ENCODE peak calls at places on chromosomes 16 and 17, in ten cellular contexts. Z is breast epithelium, M is IMR-90, A is suprapubic skin, L is K562, F is A549, T is endothelial cell of umbilical vein, P is Peyer's patch, W is transverse colon, U is HCT116. G is an unnamed sample.

GRCh38 chr16:1367486-1368174 is 15.9 kb downstream of the GNPTG start:
- DNase-seq in Z (no peak), M (no peak), A (no peak), L (no peak), F (no peak), T (no peak), P (no peak), W (no peak), U (no peak), G (no peak)

GRCh38 chr17:59329558-59330313 is 1.7 kb upstream of the YPEL2 start:
- DNase-seq in Z (no peak), M (peak; percentile 75), A (no peak), L (peak; percentile 69), F (peak; percentile 79), T (peak; percentile 96), P (peak; percentile 61), W (peak; percentile 66), U (peak; percentile 62), G (no peak)

GRCh38 chr16:74936902-74937560 is 47.9 kb downstream of the WDR59 start:
- DNase-seq in Z (no peak), M (peak; percentile 95), A (no peak), L (no peak), F (peak; percentile 15), T (no peak), P (no peak), W (no peak), U (no peak), G (no peak)

GRCh38 chr17:79123988-79124387 is 49.4 kb downstream of the ENGASE start:
- DNase-seq in Z (no peak), M (no peak), A (no peak), L (no peak), F (no peak), T (no peak), P (no peak), W (no peak), U (no peak), G (no peak)

GRCh38 chr17:69854381-69854780 is 220.6 kb upstream of the KCNJ16 start:
- DNase-seq in Z (no peak), M (peak; percentile 13), A (no peak), L (no peak), F (no peak), T (no peak), P (no peak), W (no peak), U (no peak), G (no peak)

GRCh38 chr17:17792551-17793377 is 44.0 kb downstream of the SREBF1 start:
- DNase-seq in Z (no peak), M (peak; percentile 73), A (no peak), L (peak; percentile 21), F (no peak), T (peak; percentile 62), P (no peak), W (no peak), U (no peak), G (no peak)

GRCh38 chr17:49984283-49984682 is 10.7 kb downstream of the DLX3 start:
- DNase-seq in Z (no peak), M (no peak), A (no peak), L (no peak), F (no peak), T (no peak), P (no peak), W (no peak), U (no peak), G (no peak)

GRCh38 chr16:2450535-2450934 is 9.4 kb upstream of the TEDC2 start:
- DNase-seq in Z (no peak), M (no peak), A (no peak), L (no peak), F (no peak), T (no peak), P (no peak), W (no peak), U (no peak), G (no peak)

GRCh38 chr16:66900721-66901441 is 17.8 kb downstream of the CDH16 start:
- DNase-seq in Z (no peak), M (no peak), A (no peak), L (peak; percentile 93), F (no peak), T (no peak), P (no peak), W (peak; percentile 57), U (no peak), G (no peak)

GRCh38 chr16:783404-784161 is 4.6 kb downstream of the RPUSD1 start:
- DNase-seq in Z (no peak), M (peak; percentile 4), A (no peak), L (peak; percentile 78), F (no peak), T (no peak), P (no peak), W (no peak), U (no peak), G (no peak)

GRCh38 chr17:44354582-44355309 is 8.9 kb downstream of the FAM171A2 start:
- DNase-seq in Z (no peak), M (no peak), A (peak; percentile 76), L (peak; percentile 19), F (no peak), T (no peak), P (peak; percentile 81), W (peak; percentile 69), U (no peak), G (no peak)

GRCh38 chr17:37280841-37281240 is 94.9 kb upstream of the C17orf78 start:
- DNase-seq in Z (no peak), M (no peak), A (no peak), L (no peak), F (no peak), T (no peak), P (no peak), W (no peak), U (no peak), G (no peak)

GRCh38 chr16:10619271-10619849 is 39.0 kb upstream of the EMP2 start:
- DNase-seq in Z (peak; percentile 68), M (no peak), A (no peak), L (peak; percentile 73), F (no peak), T (no peak), P (no peak), W (peak; percentile 85), U (no peak), G (no peak)

GRCh38 chr16:84361546-84361945 is 6.8 kb upstream of the ATP2C2 start:
- DNase-seq in Z (no peak), M (no peak), A (no peak), L (no peak), F (no peak), T (no peak), P (no peak), W (no peak), U (no peak), G (no peak)

GRCh38 chr16:84360170-84360569 is 8.2 kb upstream of the ATP2C2 start:
- DNase-seq in Z (no peak), M (peak; percentile 25), A (no peak), L (no peak), F (no peak), T (no peak), P (no peak), W (no peak), U (no peak), G (no peak)

GRCh38 chr16:84359326-84359725 is 9.0 kb upstream of the ATP2C2 start:
- DNase-seq in Z (no peak), M (no peak), A (no peak), L (no peak), F (no peak), T (no peak), P (no peak), W (no peak), U (no peak), G (no peak)

GRCh38 chr16:84362410-84362809 is 5.9 kb upstream of the ATP2C2 start:
- DNase-seq in Z (no peak), M (no peak), A (no peak), L (no peak), F (no peak), T (no peak), P (no peak), W (peak; percentile 31), U (no peak), G (no peak)

DNA sequence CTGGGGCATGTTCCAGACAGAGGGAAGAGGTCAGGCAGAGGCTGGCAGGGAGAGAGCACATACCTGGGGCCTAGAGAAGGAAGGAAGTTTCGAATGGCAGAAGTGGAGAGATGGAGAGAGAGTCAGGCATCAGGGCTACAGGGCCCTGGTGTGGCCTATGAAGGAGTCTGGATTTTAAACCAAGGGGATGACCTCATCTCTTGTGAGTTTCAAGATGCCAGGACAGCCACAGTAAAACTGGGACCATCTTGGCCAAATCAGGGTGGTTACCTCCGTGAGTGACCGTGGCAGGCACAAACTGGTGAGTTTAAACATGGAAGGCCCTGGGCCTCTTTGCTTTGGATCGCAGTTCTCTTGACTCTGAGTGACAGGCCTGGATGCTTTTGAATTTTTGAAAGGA is 7.6 kb upstream of the ATP2C2 start:
- DNase-seq in Z (no peak), M (no peak), A (no peak), L (no peak), F (no peak), T (no peak), P (no peak), W (no peak), U (no peak), G (no peak)
- TF ChIP-seq POLR2A in Z (no peak), M (no peak), A (no peak), L (no peak), F (no peak), T (no peak), P (no peak), W (no peak), U (no peak), G (no peak)

GRCh38 chr16:49482690-49483089 is 109.1 kb downstream of the C16orf78 start:
- DNase-seq in Z (no peak), M (no peak), A (peak; percentile 43), L (no peak), F (no peak), T (no peak), P (no peak), W (peak; percentile 1), U (no peak), G (no peak)
- H3K9me3 ChIP-seq in Z (no peaks in the 10 kb centered on the region), M (no peaks in the 10 kb centered on the region), A (no peaks in the 10 kb centered on the region), L (no peaks in the 10 kb centered on the region), F (no peaks in the 10 kb centered on the region), T (no peaks in the 10 kb centered on the region), P (no peaks in the 10 kb centered on the region), W (no peaks in the 10 kb centered on the region), U (no peaks in the 10 kb centered on the region), G (no peaks in the 10 kb centered on the region)

GRCh38 chr16:27398894-27399853 is 2.8 kb upstream of the IL21R start:
- DNase-seq in Z (no peak), M (no peak), A (no peak), L (peak; percentile 6), F (no peak), T (no peak), P (peak; percentile 69), W (no peak), U (no peak), G (no peak)
- TF ChIP-seq POLR2A in Z (no peak), M (no peak), A (no peak), L (no peak), F (no peak), T (no peak), P (no peak), W (no peak), U (no peak), G (no peak)

GRCh38 chr17:16617481-16618060 is 36.1 kb downstream of the ZNF624 start:
- DNase-seq in Z (no peak), M (no peak), A (no peak), L (no peak), F (no peak), T (no peak), P (no peak), W (no peak), U (no peak), G (no peak)

GRCh38 chr17:16623282-16623681 is 30.4 kb downstream of the ZNF624 start:
- DNase-seq in Z (no peak), M (no peak), A (no peak), L (no peak), F (no peak), T (no peak), P (no peak), W (no peak), U (no peak), G (no peak)

GRCh38 chr17:16622540-16623277 is 30.9 kb downstream of the ZNF624 start:
- DNase-seq in Z (no peak), M (no peak), A (no peak), L (no peak), F (no peak), T (no peak), P (no peak), W (no peak), U (no peak), G (no peak)
- H3K9me3 ChIP-seq in Z (peaks cover 64% of the 10 kb centered on the region), M (peaks cover 61% of the 10 kb centered on the region), A (peaks cover 42% of the 10 kb centered on the region), L (peaks cover 7% of the 10 kb centered on the region), F (peaks cover 100% of the 10 kb centered on the region), T (peaks cover 21% of the 10 kb centered on the region), P (no peaks in the 10 kb centered on the region), W (peaks cover 89% of the 10 kb centered on the region), U (peaks cover 38% of the 10 kb centered on the region), G (peaks cover 99% of the 10 kb centered on the region)

G was measured in esophagus squamous epithelium.